ENCODE peak calls at places on chromosomes 5 and 9, in four cellular contexts. J is colonic mucosa; E is activated naive CD8-positive, alpha-beta T cell treated with anti-CD3 and anti-CD28 coated beads, Interleukin-2, amount 50 U/mL, for 24 hours; C is C1 segment of cervical spinal cord. L is an unnamed sample.

GRCh38 chr5:168578506-168579205 is 512 bp downstream of the PANK3 start:
- DNase-seq in J (no peak), E (peak), C (peak), L (peak)

GRCh38 chr9:113516840-113517577 is 53.5 kb downstream of the RGS3 start:
- DNase-seq in J (no peak), E (peak), C (no peak), L (no peak)

GRCh38 chr9:6984941-6985578 is 227.3 kb downstream of the KDM4C start:
- DNase-seq in J (no peak), E (no peak), C (no peak), L (no peak)

GRCh38 chr5:172837640-172838039 is 3.6 kb downstream of the ERGIC1 start:
- DNase-seq in J (peak), E (peak), C (no peak), L (no peak)

GRCh38 chr5:146340260-146341081 is 1.8 kb downstream of the POU4F3 start:
- DNase-seq in J (peak), E (peak), C (no peak), L (peak)

GRCh38 chr9:77375956-77376532 is 198.7 kb downstream of the VPS13A start:
- DNase-seq in J (no peak), E (no peak), C (no peak), L (no peak)

GRCh38 chr5:120457839-120458507 is 6.1 kb upstream of the PRR16 start:
- DNase-seq in J (peak), E (peak), C (peak), L (no peak)

GRCh38 chr5:26791433-26791832 is 247.0 kb downstream of the CDH9 start:
- DNase-seq in J (no peak), E (no peak), C (no peak), L (no peak)

GRCh38 chr5:169797577-169797976 is 160.5 kb downstream of the DOCK2 start:
- DNase-seq in J (no peak), E (no peak), C (no peak), L (no peak)

GRCh38 chr9:112194969-112195431 is 19.9 kb upstream of the SUSD1 start:
- DNase-seq in J (no peak), E (no peak), C (no peak), L (peak)

GRCh38 chr9:113955076-113955752 is 79.1 kb downstream of the ZNF618 start:
- DNase-seq in J (no peak), E (no peak), C (no peak), L (peak)

GRCh38 chr9:81361311-81361710 is 328.0 kb downstream of the TLE1 start:
- DNase-seq in J (no peak), E (no peak), C (no peak), L (no peak)

GRCh38 chr5:143130891-143131290 is 272.6 kb downstream of the NR3C1 start:
- DNase-seq in J (no peak), E (no peak), C (no peak), L (no peak)

GRCh38 chr9:35826071-35826701 is 2.3 kb downstream of the FAM221B start:
- DNase-seq in J (peak), E (no peak), C (peak), L (peak)

GRCh38 chr9:4640027-4640426 is 22.1 kb upstream of the PLPP6 start:
- DNase-seq in J (no peak), E (peak), C (no peak), L (no peak)

GRCh38 chr5:56725709-56726108 is 89.6 kb upstream of the MAP3K1 start:
- DNase-seq in J (no peak), E (no peak), C (no peak), L (no peak)

GRCh38 chr5:138874771-138875628 is at the start of gene LRRTM2:
- DNase-seq in J (no peak), E (no peak), C (no peak), L (peak)

GRCh38 chr9:38288502-38288901 is 104.0 kb upstream of the ALDH1B1 start:
- DNase-seq in J (peak), E (no peak), C (no peak), L (no peak)

GRCh38 chr9:97386733-97387503 is 25.0 kb upstream of the TDRD7 start:
- DNase-seq in J (peak), E (peak), C (peak), L (peak)

GRCh38 chr9:37582548-37583157 is 6.5 kb upstream of the FBXO10 start:
- DNase-seq in J (no peak), E (no peak), C (no peak), L (peak)

GRCh38 chr9:96856363-96857286 is 2.3 kb upstream of the ZNF782 start:
- DNase-seq in J (peak), E (peak), C (no peak), L (peak)

GRCh38 chr5:41547991-41548390 is 37.6 kb upstream of the PLCXD3 start:
- DNase-seq in J (no peak), E (no peak), C (no peak), L (no peak)

GRCh38 chr5:116454417-116454927 is 120.2 kb downstream of the SEMA6A start:
- DNase-seq in J (no peak), E (peak), C (no peak), L (peak)

GRCh38 chr5:146345240-146345577 is 6.6 kb downstream of the POU4F3 start:
- DNase-seq in J (no peak), E (no peak), C (no peak), L (no peak)

GRCh38 chr5:373710-374602 is 52.4 kb downstream of the AHRR start:
- DNase-seq in J (peak), E (peak), C (no peak), L (peak)

GRCh38 chr9:32928145-32928763 is 73.2 kb downstream of the APTX start:
- DNase-seq in J (no peak), E (no peak), C (no peak), L (no peak)

GRCh38 chr5:144276034-144276822 is 105.6 kb downstream of the KCTD16 start:
- DNase-seq in J (no peak), E (no peak), C (no peak), L (no peak)